ENCODE peak calls at places on chromosomes 16 and 17, in four cellular contexts. T is substantia nigra, V is pancreas, N is NCI-H446. G is an unnamed sample.

GRCh38 chr16:53703590-53704444 is at the start of the genes FTO and RPGRIP1L:
- DNase-seq in N (peak; percentile 96), T (peak; percentile 100), V (peak; percentile 99), G (peak; percentile 94)

GRCh38 chr17:45282683-45283644 is 21.1 kb upstream of the SPATA32 start:
- DNase-seq in V (no peak), N (no peak), T (no peak), G (no peak)

GRCh38 chr16:4566144-4566543 is 10.0 kb downstream of the C16orf96 start:
- DNase-seq in T (no peak), N (no peak), V (no peak), G (no peak)

GRCh38 chr17:15301845-15302244 is 36.7 kb upstream of the PMP22 start:
- DNase-seq in T (no peak), V (no peak), N (no peak), G (no peak)

GRCh38 chr17:8746501-8747236 is 2.0 kb upstream of the CCDC42 start:
- DNase-seq in N (no peak), T (no peak), V (no peak), G (no peak)

GRCh38 chr16:67936876-67937605 is 391 bp upstream of the PSMB10 start:
- DNase-seq in N (no peak), V (no peak), T (no peak), G (peak; percentile 87)

GRCh38 chr17:83203472-83204221 is 124.2 kb downstream of the METRNL start:
- DNase-seq in V (no peak), T (no peak), N (no peak), G (no peak)

GRCh38 chr17:31581022-31581483 is 189.6 kb downstream of the RAB11FIP4 start:
- DNase-seq in N (peak; percentile 83), V (peak; percentile 63), T (peak; percentile 46), G (no peak)